ENCODE peak calls at places on chromosomes 1 and 21, in four cellular contexts. One of them, this sample, is unnamed.

GRCh38 chr21:44070391-44070790 is 36.8 kb upstream of the PWP2 start:
- DNase-seq in spleen: no peak
- DNase-seq in A549: no peak
- DNase-seq in cardiac muscle cell: no peak
- DNase-seq in this sample: no peak

GRCh38 chr1:2974701-2975301 is 46.5 kb upstream of the ACTRT2 start:
- DNase-seq in cardiac muscle cell: no peak
- DNase-seq in A549: no peak
- DNase-seq in spleen: no peak
- DNase-seq in this sample: no peak

GRCh38 chr1:157975216-157975615 is 18.2 kb upstream of the KIRREL1 start:
- DNase-seq in spleen: no peak
- DNase-seq in A549: no peak
- DNase-seq in cardiac muscle cell: no peak
- DNase-seq in this sample: no peak

GRCh38 chr1:20100632-20101355 is 18.5 kb downstream of the PLA2G2D start:
- DNase-seq in A549: peak; percentile 34
- DNase-seq in cardiac muscle cell: peak; percentile 68
- DNase-seq in spleen: no peak
- DNase-seq in this sample: peak; percentile 77

GRCh38 chr1:18643154-18644012 is 12.7 kb downstream of the PAX7 start:
- DNase-seq in cardiac muscle cell: peak; percentile 42
- DNase-seq in A549: no peak
- DNase-seq in spleen: no peak
- DNase-seq in this sample: no peak

GRCh38 chr1:8987881-8988617 is 38.2 kb downstream of the SLC2A7 start:
- DNase-seq in spleen: peak; percentile 90
- DNase-seq in cardiac muscle cell: peak; percentile 52
- DNase-seq in A549: peak; percentile 53
- DNase-seq in this sample: peak; percentile 82

GRCh38 chr1:157137051-157137772 is 983 bp downstream of the ETV3 start:
- DNase-seq in spleen: no peak
- DNase-seq in A549: peak; percentile 31
- DNase-seq in cardiac muscle cell: peak; percentile 46
- DNase-seq in this sample: no peak

GRCh38 chr1:192488058-192488457 is 87.5 kb upstream of the RGS1 start:
- DNase-seq in cardiac muscle cell: no peak
- DNase-seq in A549: no peak
- DNase-seq in spleen: no peak
- DNase-seq in this sample: no peak

DNA sequence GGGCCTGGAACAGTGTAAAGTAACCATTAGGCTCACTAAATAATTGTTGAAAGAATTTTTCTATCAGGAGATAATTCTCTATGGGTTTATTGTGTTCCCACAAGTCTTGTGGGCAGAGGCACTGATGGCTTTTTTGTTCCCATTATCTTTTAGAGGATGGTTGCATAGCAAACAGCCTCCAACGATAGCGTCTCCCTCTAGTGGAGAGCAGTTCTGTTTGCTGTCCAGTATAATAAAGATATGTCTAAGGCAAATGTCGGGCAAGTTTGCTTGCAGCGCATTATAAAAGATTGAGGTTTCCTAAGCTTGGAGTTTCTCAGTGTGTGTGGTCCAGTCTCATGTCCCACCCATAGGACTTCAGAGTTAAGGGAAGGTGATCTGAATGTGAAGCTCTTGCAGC is 1.3 kb upstream of the SLC6A17 start:
- DNase-seq in A549: peak; percentile 13
- DNase-seq in spleen: no peak
- DNase-seq in cardiac muscle cell: no peak
- DNase-seq in this sample: no peak
- TF ChIP-seq CTCF in A549: peak; percentile 24
- TF ChIP-seq CTCF in spleen: no peak
- TF ChIP-seq CTCF in cardiac muscle cell: peak; percentile 33
- TF ChIP-seq CTCF in this sample: no peak

GRCh38 chr1:175744833-175745232 is 1.4 kb upstream of the TNR start:
- DNase-seq in cardiac muscle cell: no peak
- DNase-seq in A549: no peak
- DNase-seq in spleen: no peak
- DNase-seq in this sample: no peak
- TF ChIP-seq CTCF in cardiac muscle cell: peak; percentile 21
- TF ChIP-seq CTCF in A549: peak; percentile 31
- TF ChIP-seq CTCF in spleen: no peak
- TF ChIP-seq CTCF in this sample: no peak

GRCh38 chr1:235910357-235911299 is 43.9 kb upstream of the LYST start:
- DNase-seq in spleen: no peak
- DNase-seq in cardiac muscle cell: no peak
- DNase-seq in A549: peak; percentile 94
- DNase-seq in this sample: no peak
- TF ChIP-seq CTCF in spleen: no peak
- TF ChIP-seq CTCF in cardiac muscle cell: no peak
- TF ChIP-seq CTCF in A549: no peak
- TF ChIP-seq CTCF in this sample: no peak

GRCh38 chr1:107963009-107963408 is 2.0 kb downstream of the VAV3 start:
- DNase-seq in cardiac muscle cell: no peak
- DNase-seq in spleen: no peak
- DNase-seq in A549: no peak
- DNase-seq in this sample: no peak

GRCh38 chr1:107963601-107964396 is 1.2 kb downstream of the VAV3 start:
- DNase-seq in A549: no peak
- DNase-seq in cardiac muscle cell: peak; percentile 22
- DNase-seq in spleen: peak; percentile 89
- DNase-seq in this sample: peak; percentile 54

GRCh38 chr1:107964397-107965111 is 426 bp downstream of the VAV3 start:
- DNase-seq in spleen: peak; percentile 88
- DNase-seq in A549: no peak
- DNase-seq in cardiac muscle cell: no peak
- DNase-seq in this sample: peak; percentile 24

GRCh38 chr1:107966550-107966949 is 1.6 kb upstream of the VAV3 start:
- DNase-seq in A549: no peak
- DNase-seq in cardiac muscle cell: no peak
- DNase-seq in spleen: no peak
- DNase-seq in this sample: no peak

GRCh38 chr1:107965112-107965991 is at the start of gene VAV3:
- DNase-seq in A549: peak; percentile 58
- DNase-seq in spleen: peak; percentile 94
- DNase-seq in cardiac muscle cell: peak; percentile 85
- DNase-seq in this sample: peak; percentile 58
- TF ChIP-seq CTCF in A549: no peak
- TF ChIP-seq CTCF in spleen: peak; percentile 52
- TF ChIP-seq CTCF in cardiac muscle cell: peak; percentile 30
- TF ChIP-seq CTCF in this sample: no peak

DNA sequence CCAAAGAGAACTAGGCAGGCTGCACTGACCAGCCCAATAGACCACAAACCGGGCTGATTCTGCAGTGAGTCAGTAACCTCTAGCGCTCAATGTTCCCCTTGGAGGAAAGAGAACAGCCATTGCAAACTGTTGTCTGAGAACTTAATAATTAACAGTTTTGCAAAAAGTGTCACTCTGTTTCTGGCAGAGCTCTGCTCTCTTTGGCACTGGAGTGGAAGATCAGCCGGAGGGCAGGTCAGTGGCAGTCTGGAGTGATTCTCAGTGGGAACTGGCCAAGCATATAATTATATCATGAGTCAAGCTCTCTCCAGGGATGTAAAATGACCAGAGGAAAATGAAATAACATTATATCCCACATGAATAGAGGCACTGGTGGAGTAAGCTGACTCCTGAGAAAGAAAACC is 238.3 kb downstream of the HLX start:
- DNase-seq in cardiac muscle cell: no peak
- DNase-seq in A549: peak; percentile 31
- DNase-seq in spleen: no peak
- DNase-seq in this sample: no peak
- TF ChIP-seq CTCF in cardiac muscle cell: no peak
- TF ChIP-seq CTCF in A549: no peak
- TF ChIP-seq CTCF in spleen: no peak
- TF ChIP-seq CTCF in this sample: no peak